ENCODE peak calls at places on chromosomes 13 and 19, in eight cellular contexts. J is PC-9; L is breast epithelium; S is psoas muscle; E is CD8-positive, alpha-beta T cell; P is heart left ventricle; Z is tibial artery; K is upper lobe of left lung. U is an unnamed sample.

GRCh38 chr13:68748038-68748437 is 1359.6 kb upstream of the ATXN8OS start:
- DNase-seq in J (no peak), L (no peak), S (no peak), E (no peak), P (no peak), Z (no peak), K (no peak), U (no peak)

GRCh38 chr19:8113017-8113416 is 36.4 kb downstream of the FBN3 start:
- DNase-seq in J (peak; percentile 53), L (no peak), S (no peak), E (no peak), P (no peak), Z (no peak), K (no peak), U (no peak)

GRCh38 chr19:41225238-41226052 is 6.4 kb downstream of the AXL start:
- DNase-seq in J (peak; percentile 90), L (no peak), S (peak; percentile 79), E (no peak), P (no peak), Z (peak; percentile 90), K (no peak), U (no peak)

GRCh38 chr13:48532146-48532472 is 771 bp downstream of the RCBTB2 start:
- DNase-seq in J (no peak), L (no peak), S (no peak), E (no peak), P (no peak), Z (no peak), K (no peak), U (no peak)

GRCh38 chr19:53977991-53978731 is 13.3 kb upstream of the CACNG6 start:
- DNase-seq in J (no peak), L (no peak), S (peak; percentile 83), E (no peak), P (peak; percentile 81), Z (no peak), K (peak; percentile 81), U (peak; percentile 88)

GRCh38 chr13:94395889-94396288 is 83.6 kb downstream of the DCT start:
- DNase-seq in J (no peak), L (no peak), S (no peak), E (no peak), P (no peak), Z (no peak), K (no peak), U (no peak)

GRCh38 chr19:16070366-16070990 is 5.8 kb upstream of the TPM4 start:
- DNase-seq in J (peak; percentile 96), L (peak; percentile 80), S (peak; percentile 59), E (peak; percentile 67), P (peak; percentile 81), Z (peak; percentile 88), K (peak; percentile 85), U (no peak)

GRCh38 chr13:23384111-23384510 is 49.4 kb downstream of the SACS start:
- DNase-seq in J (no peak), L (no peak), S (no peak), E (no peak), P (no peak), Z (no peak), K (no peak), U (no peak)

GRCh38 chr19:19315444-19315843 is 4.9 kb downstream of the SUGP1 start:
- DNase-seq in J (no peak), L (no peak), S (no peak), E (no peak), P (no peak), Z (no peak), K (no peak), U (no peak)

GRCh38 chr19:55913643-55914268 is 18.4 kb downstream of the NLRP13 start:
- DNase-seq in J (peak; percentile 10), L (no peak), S (no peak), E (no peak), P (no peak), Z (no peak), K (no peak), U (no peak)

GRCh38 chr13:35850569-35850968 is 280.6 kb downstream of the DCLK1 start:
- DNase-seq in J (no peak), L (no peak), S (no peak), E (no peak), P (no peak), Z (no peak), K (no peak), U (no peak)

GRCh38 chr13:74210693-74211393 is 76.6 kb upstream of the KLF12 start:
- DNase-seq in J (no peak), L (no peak), S (no peak), E (no peak), P (no peak), Z (peak; percentile 79), K (no peak), U (no peak)

GRCh38 chr13:32894589-32895001 is 121.6 kb upstream of the KL start:
- DNase-seq in J (no peak), L (no peak), S (no peak), E (no peak), P (no peak), Z (no peak), K (no peak), U (no peak)

GRCh38 chr13:99192480-99192879 is 8.2 kb upstream of the UBAC2 start:
- DNase-seq in J (no peak), L (no peak), S (no peak), E (no peak), P (no peak), Z (no peak), K (no peak), U (no peak)

GRCh38 chr13:51637852-51638496 is 53.7 kb downstream of the WDFY2 start:
- DNase-seq in J (no peak), L (no peak), S (no peak), E (no peak), P (no peak), Z (no peak), K (no peak), U (no peak)

GRCh38 chr13:111275995-111276618 is 44.3 kb upstream of the TEX29 start:
- DNase-seq in J (no peak), L (no peak), S (no peak), E (no peak), P (no peak), Z (no peak), K (no peak), U (no peak)

GRCh38 chr19:45576682-45577081 is 7.9 kb downstream of the OPA3 start:
- DNase-seq in J (no peak), L (no peak), S (no peak), E (no peak), P (no peak), Z (no peak), K (no peak), U (no peak)
- H3K27ac ChIP-seq in J (peak overlapping the region; percentile 94), L (peak overlapping the region; percentile 68), S (peak overlapping the region; percentile 74), E (no peak overlapping the region), P (peak overlapping the region; percentile 66), Z (no peak overlapping the region), K (peak overlapping the region; percentile 44), U (no peak overlapping the region)

DNA sequence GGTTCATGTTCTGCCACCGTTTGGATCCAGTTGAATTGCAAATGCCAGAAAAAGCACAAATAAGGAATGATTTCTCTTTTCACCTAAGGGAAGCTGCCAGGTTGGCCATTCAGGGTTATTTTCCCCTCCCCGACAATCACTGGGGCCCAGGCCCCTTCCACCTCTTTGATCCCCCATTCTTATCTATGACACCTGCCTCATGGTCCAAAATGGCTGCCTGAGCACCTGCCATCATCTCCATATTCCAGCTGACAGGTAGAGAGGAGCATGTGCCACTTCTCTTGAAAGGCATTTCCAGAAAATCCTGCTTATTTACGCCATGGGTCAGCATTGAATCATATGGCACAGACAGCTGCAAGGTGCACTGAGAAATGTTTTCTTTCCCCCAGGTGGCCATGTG is 15.7 kb downstream of the PTPRS start:
- DNase-seq in J (no peak), L (no peak), S (no peak), E (no peak), P (no peak), Z (no peak), K (no peak), U (no peak)
- H3K4me3 ChIP-seq in J (no peak overlapping the region), L (no peak overlapping the region), S (no peak overlapping the region), E (no peak overlapping the region), P (no peak overlapping the region), Z (no peak overlapping the region), K (no peak overlapping the region), U (no peak overlapping the region)

DNA sequence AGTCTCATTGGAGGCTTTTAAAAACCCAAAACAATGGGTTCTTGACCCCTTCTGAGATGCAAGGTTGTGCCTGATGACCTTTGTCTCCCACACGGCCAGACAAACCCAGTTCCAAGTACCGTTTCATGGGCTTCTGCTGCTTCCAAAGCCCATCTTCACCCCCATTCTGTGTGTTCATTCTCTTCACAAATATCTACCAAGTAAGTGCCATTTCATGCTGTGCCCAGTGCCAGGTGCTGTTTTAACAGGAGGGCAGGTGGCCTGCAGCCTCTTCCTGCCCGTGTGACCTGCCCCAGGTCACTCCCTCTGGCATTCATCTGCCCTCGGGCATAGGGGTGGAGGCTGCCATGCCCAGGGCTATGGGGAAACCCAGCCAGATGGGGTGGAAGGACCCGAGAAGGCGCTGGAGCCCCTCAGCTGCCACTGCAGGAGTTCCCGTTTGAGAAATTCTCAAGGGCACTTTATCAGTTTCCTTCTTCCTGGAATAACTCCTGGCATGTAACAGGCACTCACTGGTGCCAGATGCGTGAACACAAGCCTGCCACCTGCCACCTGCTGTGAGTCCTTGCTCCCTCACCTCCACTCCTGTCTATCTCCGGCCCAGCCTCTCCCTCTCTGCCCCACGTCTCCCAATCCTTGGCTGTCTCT is 12.5 kb downstream of the CAPN12 start:
- DNase-seq in J (peak; percentile 86), L (no peak), S (no peak), E (no peak), P (peak; percentile 48), Z (peak; percentile 63), K (no peak), U (peak; percentile 43)
- TF ChIP-seq CTCF in J (no peak), L (no peak), S (no peak), E (no peak), P (no peak), Z (no peak), K (no peak), U (no peak)

GRCh38 chr13:113851826-113852535 is 11.9 kb downstream of the GAS6 start:
- DNase-seq in J (no peak), L (peak; percentile 48), S (no peak), E (no peak), P (no peak), Z (peak; percentile 57), K (peak; percentile 50), U (peak; percentile 17)
- H3K27ac ChIP-seq in J (no peak overlapping the region), L (no peak overlapping the region), S (no peak overlapping the region), E (no peak overlapping the region), P (no peak overlapping the region), Z (no peak overlapping the region), K (no peak overlapping the region), U (no peak overlapping the region)

GRCh38 chr19:18085702-18086457 is 854 bp downstream of the IL12RB1 start:
- DNase-seq in J (no peak), L (no peak), S (no peak), E (no peak), P (no peak), Z (no peak), K (no peak), U (no peak)
- H3K4me3 ChIP-seq in J (no peak overlapping the region), L (no peak overlapping the region), S (no peak overlapping the region), E (peak overlapping the region; percentile 84), P (no peak overlapping the region), Z (no peak overlapping the region), K (no peak overlapping the region), U (no peak overlapping the region)

GRCh38 chr13:46627462-46627861 is 74.5 kb downstream of the LRCH1 start:
- DNase-seq in J (no peak), L (no peak), S (no peak), E (no peak), P (no peak), Z (no peak), K (no peak), U (no peak)
- TF ChIP-seq CTCF in J (no peak), L (no peak), S (no peak), E (no peak), P (no peak), Z (no peak), K (no peak), U (no peak)